ENCODE peak calls at places on chromosomes 2 and 18, in seven cellular contexts. Z is adrenal gland, S is fibroblast of the aortic adventitia, A is mesothelial cell of epicardium, U is PC-9, T is H1, N is coronary artery. R is an unnamed sample.
A peak's percentile ranks its signal among the peaks of the same experiment; 100 is the strongest.

GRCh38 chr18:35983818-35984217 is 11.3 kb downstream of the RMP24 start:
- DNase-seq in Z (no peak), S (peak; percentile 14), A (no peak), U (no peak), T (no peak), N (no peak), R (no peak)

GRCh38 chr18:13276530-13277520 is 58.3 kb downstream of the LDLRAD4 start:
- DNase-seq in Z (no peak), S (no peak), A (no peak), U (no peak), T (no peak), N (peak; percentile 71), R (no peak)

GRCh38 chr2:242022550-242023290 is 153.2 kb downstream of the RTP5 start:
- DNase-seq in Z (no peak), S (no peak), A (no peak), U (no peak), T (no peak), N (peak; percentile 49), R (no peak)

GRCh38 chr2:83665894-83666293 is 793.2 kb downstream of the SUCLG1 start:
- DNase-seq in Z (no peak), S (peak; percentile 77), A (no peak), U (no peak), T (no peak), N (no peak), R (no peak)

GRCh38 chr2:189412330-189412953 is 28.8 kb upstream of the WDR75 start:
- DNase-seq in Z (no peak), S (peak; percentile 85), A (peak; percentile 67), U (peak; percentile 3), T (no peak), N (no peak), R (peak; percentile 50)

GRCh38 chr2:69122271-69122670 is 109.3 kb downstream of the ANTXR1 start:
- DNase-seq in Z (no peak), S (peak; percentile 64), A (no peak), U (no peak), T (no peak), N (no peak), R (no peak)

GRCh38 chr2:226829721-226830631 is 5.9 kb upstream of the RHBDD1 start:
- DNase-seq in Z (no peak), S (no peak), A (no peak), U (no peak), T (no peak), N (no peak), R (no peak)

GRCh38 chr2:105769504-105769903 is 24.8 kb downstream of the NCK2 start:
- DNase-seq in Z (no peak), S (no peak), A (no peak), U (no peak), T (no peak), N (no peak), R (peak; percentile 32)

GRCh38 chr2:241803387-241804325 is 5.3 kb upstream of the NEU4 start:
- DNase-seq in Z (peak; percentile 68), S (peak; percentile 44), A (no peak), U (peak; percentile 61), T (no peak), N (peak; percentile 76), R (peak; percentile 19)

GRCh38 chr2:236092714-236093113 is 75.5 kb downstream of the GBX2 start:
- DNase-seq in Z (no peak), S (no peak), A (no peak), U (no peak), T (no peak), N (no peak), R (no peak)

GRCh38 chr18:68484241-68484640 is 230.7 kb downstream of the TMX3 start:
- DNase-seq in Z (no peak), S (peak; percentile 24), A (no peak), U (no peak), T (no peak), N (no peak), R (no peak)

GRCh38 chr2:18932864-18933263 is 343.5 kb upstream of the NT5C1B start:
- DNase-seq in Z (no peak), S (peak; percentile 16), A (no peak), U (no peak), T (no peak), N (no peak), R (peak; percentile 7)

GRCh38 chr18:75293591-75293990 is 83.0 kb downstream of the TSHZ1 start:
- DNase-seq in Z (peak; percentile 36), S (no peak), A (no peak), U (no peak), T (no peak), N (no peak), R (no peak)

GRCh38 chr2:120445431-120446143 is 99.7 kb downstream of the INHBB start:
- DNase-seq in Z (no peak), S (no peak), A (no peak), U (no peak), T (no peak), N (no peak), R (no peak)

GRCh38 chr2:240968731-240969624 is 29.4 kb upstream of the SNED1 start:
- DNase-seq in Z (peak; percentile 76), S (no peak), A (no peak), U (no peak), T (no peak), N (no peak), R (no peak)

GRCh38 chr18:8001711-8002110 is 434.6 kb downstream of the PTPRM start:
- DNase-seq in Z (no peak), S (peak; percentile 23), A (no peak), U (no peak), T (no peak), N (no peak), R (no peak)

GRCh38 chr2:171522804-171523338 is 597 bp downstream of the CYBRD1 start:
- DNase-seq in Z (no peak), S (peak; percentile 22), A (peak; percentile 70), U (no peak), T (no peak), N (no peak), R (peak; percentile 50)

GRCh38 chr2:127463155-127463991 is 45.1 kb downstream of the PROC start:
- DNase-seq in Z (no peak), S (no peak), A (no peak), U (no peak), T (no peak), N (no peak), R (no peak)

GRCh38 chr18:10381951-10382350 is 72.5 kb upstream of the APCDD1 start:
- DNase-seq in Z (no peak), S (no peak), A (no peak), U (no peak), T (no peak), N (no peak), R (no peak)

GRCh38 chr2:9555338-9556120 is at the start of gene ADAM17:
- DNase-seq in Z (peak; percentile 98), S (peak; percentile 95), A (peak; percentile 92), U (peak; percentile 96), T (peak; percentile 82), N (peak; percentile 99), R (peak; percentile 88)
- TF ChIP-seq CTCF in Z (peak; percentile 25), S (peak; percentile 62), A (peak; percentile 56), U (peak; percentile 35), T (peak; percentile 33), N (no peak), R (no peak)

DNA sequence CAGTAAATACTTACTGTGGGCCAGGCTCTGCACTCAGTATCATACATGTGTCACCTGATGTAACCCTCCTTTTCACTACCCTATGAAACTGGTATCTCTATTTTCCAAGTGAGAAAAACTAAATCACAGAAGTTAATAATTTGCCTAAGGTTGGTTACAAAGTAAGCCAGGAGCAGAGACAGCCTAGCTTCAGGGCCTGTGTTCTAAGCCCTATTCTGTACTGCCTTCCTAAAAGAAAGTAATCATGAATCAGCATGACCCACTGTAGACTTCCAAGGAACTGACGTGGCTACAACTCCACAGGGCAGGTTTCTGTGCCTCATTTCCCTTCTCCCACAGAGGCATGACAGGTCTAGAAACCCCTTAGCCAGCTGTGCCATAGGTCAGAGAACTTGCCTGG is 14.3 kb downstream of the ZNF142 start:
- DNase-seq in Z (no peak), S (peak; percentile 72), A (no peak), U (no peak), T (no peak), N (no peak), R (no peak)
- TF ChIP-seq CTCF in Z (no peak), S (no peak), A (no peak), U (no peak), T (no peak), N (no peak), R (no peak)

GRCh38 chr18:34159691-34160185 is 65.0 kb downstream of the NOL4 start:
- DNase-seq in Z (peak; percentile 45), S (no peak), A (no peak), U (no peak), T (no peak), N (no peak), R (peak; percentile 3)

GRCh38 chr18:34153711-34154110 is 71.0 kb downstream of the NOL4 start:
- DNase-seq in Z (no peak), S (peak; percentile 29), A (no peak), U (no peak), T (no peak), N (no peak), R (no peak)

DNA sequence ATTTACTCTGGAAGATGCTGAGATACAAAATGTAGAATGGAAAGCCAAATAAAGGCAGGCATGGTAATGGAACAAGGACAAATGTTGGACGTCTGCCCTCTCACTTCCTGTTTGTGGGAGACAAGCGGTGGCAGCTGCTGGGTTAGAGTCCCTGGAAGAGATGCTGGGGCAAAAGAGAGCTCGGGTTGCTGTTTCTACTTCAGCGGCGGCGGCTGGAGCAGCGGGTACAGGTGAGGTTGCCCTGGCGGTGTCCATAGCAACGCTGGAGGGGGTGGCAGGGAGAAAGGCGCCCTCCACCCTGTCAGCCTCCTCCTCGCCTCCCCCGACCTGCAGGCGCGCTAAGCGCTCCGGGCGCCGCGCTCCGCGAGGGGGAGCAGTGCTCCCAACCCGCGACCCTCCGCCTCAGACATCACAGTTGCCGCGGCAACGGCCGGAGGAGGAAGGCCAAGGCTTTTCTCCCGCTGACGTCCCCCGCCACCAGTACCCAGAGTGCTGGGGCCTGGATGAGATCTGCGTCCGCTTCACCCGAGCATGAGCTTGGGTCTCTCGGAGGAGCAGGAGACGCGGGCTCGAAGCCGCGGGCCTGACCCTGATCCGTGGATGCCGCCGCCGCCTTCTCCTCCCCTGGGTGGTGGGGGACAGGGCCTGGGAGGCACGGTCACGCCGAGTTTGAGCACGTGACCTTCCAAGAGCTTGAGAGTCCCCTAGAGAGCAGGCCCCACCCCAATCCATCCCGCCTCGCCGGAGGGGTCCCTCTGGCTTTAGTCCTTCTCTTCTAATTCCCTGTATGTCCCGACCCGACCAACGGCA is 65.6 kb downstream of the NOL4 start:
- DNase-seq in Z (peak; percentile 82), S (no peak), A (peak; percentile 67), U (no peak), T (peak; percentile 74), N (peak; percentile 68), R (peak; percentile 77)
- TF ChIP-seq CTCF in Z (no peak), S (peak; percentile 19), A (no peak), U (no peak), T (peak; percentile 50), N (no peak), R (no peak)

GRCh38 chr2:8939486-8940114 is 63.9 kb downstream of the MBOAT2 start:
- DNase-seq in Z (no peak), S (no peak), A (no peak), U (no peak), T (no peak), N (no peak), R (no peak)

GRCh38 chr2:8932702-8933101 is 70.8 kb downstream of the MBOAT2 start:
- DNase-seq in Z (no peak), S (no peak), A (no peak), U (no peak), T (no peak), N (no peak), R (no peak)

GRCh38 chr2:8938384-8938783 is 65.1 kb downstream of the MBOAT2 start:
- DNase-seq in Z (no peak), S (no peak), A (no peak), U (no peak), T (no peak), N (no peak), R (no peak)

GRCh38 chr2:8934338-8934737 is 69.1 kb downstream of the MBOAT2 start:
- DNase-seq in Z (no peak), S (no peak), A (no peak), U (no peak), T (no peak), N (no peak), R (no peak)

GRCh38 chr2:8935984-8936383 is 67.5 kb downstream of the MBOAT2 start:
- DNase-seq in Z (no peak), S (no peak), A (no peak), U (no peak), T (no peak), N (no peak), R (no peak)
- TF ChIP-seq CTCF in Z (no peak), S (no peak), A (no peak), U (no peak), T (no peak), N (no peak), R (no peak)